ENCODE peak calls at places on chromosomes 5 and 9, in ten cellular contexts. A, S, I, D, E, K, G, U, T and R are unnamed samples.
A peak's percentile ranks its signal among the peaks of the same experiment; 100 is the strongest.

GRCh38 chr5:171676286-171676944 is 109.2 kb upstream of the SMIM23 start:
- DNase-seq in A (no peak), S (no peak), I (no peak), D (no peak), E (no peak), K (peak; percentile 17), G (no peak), U (no peak), T (no peak), R (peak; percentile 26)

GRCh38 chr5:148179234-148179824 is 11.0 kb downstream of the SPINK14 start:
- DNase-seq in A (no peak), S (peak; percentile 1), I (peak; percentile 66), D (no peak), E (no peak), K (no peak), G (no peak), U (no peak), T (no peak), R (no peak)

GRCh38 chr5:132086277-132086794 is 12.7 kb downstream of the CSF2 start:
- DNase-seq in A (peak; percentile 78), S (no peak), I (no peak), D (peak; percentile 42), E (peak; percentile 73), K (no peak), G (no peak), U (peak; percentile 5), T (no peak), R (no peak)

GRCh38 chr9:76459691-76460635 is 981 bp downstream of the GCNT1 start:
- DNase-seq in A (peak; percentile 17), S (no peak), I (peak; percentile 37), D (peak; percentile 62), E (no peak), K (peak; percentile 29), G (no peak), U (no peak), T (no peak), R (peak; percentile 60)

GRCh38 chr9:19085295-19085694 is 17.4 kb downstream of the HAUS6 start:
- DNase-seq in A (no peak), S (no peak), I (peak; percentile 67), D (no peak), E (no peak), K (no peak), G (no peak), U (no peak), T (no peak), R (no peak)

GRCh38 chr5:91478096-91478495 is 95.0 kb upstream of the ARRDC3 start:
- DNase-seq in A (no peak), S (no peak), I (no peak), D (no peak), E (no peak), K (no peak), G (no peak), U (no peak), T (no peak), R (no peak)

GRCh38 chr5:145178667-145179523 is 656.2 kb downstream of the PRELID2 start:
- DNase-seq in A (no peak), S (no peak), I (no peak), D (no peak), E (no peak), K (no peak), G (no peak), U (no peak), T (no peak), R (no peak)

GRCh38 chr5:154315756-154316155 is 125.2 kb downstream of the GALNT10 start:
- DNase-seq in A (no peak), S (no peak), I (no peak), D (no peak), E (no peak), K (no peak), G (no peak), U (no peak), T (no peak), R (no peak)

GRCh38 chr9:113274474-113275146 is 762 bp downstream of the CDC26 start:
- DNase-seq in A (peak; percentile 13), S (peak; percentile 56), I (peak; percentile 74), D (no peak), E (no peak), K (peak; percentile 23), G (no peak), U (no peak), T (no peak), R (no peak)

GRCh38 chr5:139678751-139679750 is 30.9 kb downstream of the CXXC5 start:
- DNase-seq in A (no peak), S (no peak), I (no peak), D (no peak), E (no peak), K (no peak), G (no peak), U (no peak), T (no peak), R (no peak)

GRCh38 chr5:171681061-171681460 is 104.6 kb upstream of the SMIM23 start:
- DNase-seq in A (no peak), S (no peak), I (no peak), D (no peak), E (no peak), K (no peak), G (no peak), U (no peak), T (no peak), R (no peak)

GRCh38 chr5:143934821-143935220 is 122.9 kb downstream of the HMHB1 start:
- DNase-seq in A (no peak), S (no peak), I (no peak), D (no peak), E (no peak), K (no peak), G (no peak), U (no peak), T (no peak), R (no peak)

GRCh38 chr5:143008809-143009521 is 238.8 kb downstream of the ARHGAP26 start:
- DNase-seq in A (peak; percentile 80), S (no peak), I (peak; percentile 92), D (no peak), E (no peak), K (peak; percentile 55), G (peak; percentile 55), U (no peak), T (peak; percentile 81), R (no peak)

GRCh38 chr9:137021979-137022619 is 5.9 kb downstream of the ABCA2 start:
- DNase-seq in A (no peak), S (no peak), I (peak; percentile 69), D (no peak), E (no peak), K (peak; percentile 93), G (no peak), U (no peak), T (peak; percentile 89), R (peak; percentile 78)

GRCh38 chr5:97107266-97107665 is 35.1 kb downstream of the LIX1 start:
- DNase-seq in A (no peak), S (no peak), I (no peak), D (no peak), E (no peak), K (no peak), G (no peak), U (no peak), T (no peak), R (no peak)

GRCh38 chr5:119063579-119064379 is 7.1 kb upstream of the DMXL1 start:
- DNase-seq in A (no peak), S (no peak), I (peak; percentile 38), D (no peak), E (no peak), K (no peak), G (no peak), U (no peak), T (no peak), R (no peak)

GRCh38 chr5:177479774-177480173 is 6.3 kb upstream of the DBN1 start:
- DNase-seq in A (no peak), S (no peak), I (no peak), D (peak; percentile 60), E (no peak), K (no peak), G (no peak), U (no peak), T (no peak), R (no peak)

GRCh38 chr5:67372887-67373286 is 176.3 kb upstream of the CD180 start:
- DNase-seq in A (no peak), S (no peak), I (no peak), D (no peak), E (no peak), K (no peak), G (no peak), U (no peak), T (no peak), R (no peak)

GRCh38 chr5:142011572-142012185 is 1.1 kb downstream of the GNPDA1 start:
- DNase-seq in A (no peak), S (no peak), I (no peak), D (no peak), E (no peak), K (no peak), G (no peak), U (no peak), T (no peak), R (no peak)

GRCh38 chr9:105399117-105399516 is 48.7 kb upstream of the FSD1L start:
- DNase-seq in A (no peak), S (no peak), I (no peak), D (no peak), E (no peak), K (no peak), G (no peak), U (no peak), T (no peak), R (no peak)

GRCh38 chr9:133505901-133506652 is 18.7 kb downstream of the MYMK start:
- DNase-seq in A (peak; percentile 59), S (no peak), I (no peak), D (peak; percentile 41), E (no peak), K (no peak), G (no peak), U (no peak), T (no peak), R (no peak)

GRCh38 chr5:96709152-96709821 is 47.1 kb downstream of the CAST start:
- DNase-seq in A (peak; percentile 51), S (no peak), I (no peak), D (no peak), E (no peak), K (no peak), G (no peak), U (no peak), T (no peak), R (no peak)

GRCh38 chr9:136946893-136947891 is 2.1 kb downstream of the C8G start:
- DNase-seq in A (no peak), S (no peak), I (no peak), D (no peak), E (no peak), K (no peak), G (no peak), U (no peak), T (no peak), R (no peak)

GRCh38 chr5:131634666-131634995 is 398 bp downstream of the RAPGEF6 start:
- DNase-seq in A (no peak), S (no peak), I (peak; percentile 78), D (no peak), E (peak; percentile 15), K (peak; percentile 51), G (peak; percentile 13), U (peak; percentile 61), T (peak; percentile 84), R (peak; percentile 82)

GRCh38 chr9:89465726-89466308 is 32.1 kb downstream of the SEMA4D start:
- DNase-seq in A (no peak), S (no peak), I (no peak), D (no peak), E (no peak), K (no peak), G (no peak), U (no peak), T (peak; percentile 50), R (no peak)

GRCh38 chr9:98590115-98590514 is 118.6 kb downstream of the GABBR2 start:
- DNase-seq in A (no peak), S (no peak), I (no peak), D (no peak), E (no peak), K (no peak), G (no peak), U (no peak), T (no peak), R (no peak)

GRCh38 chr9:114276908-114277821 is 45.7 kb upstream of the ORM1 start:
- DNase-seq in A (peak; percentile 97), S (no peak), I (no peak), D (peak; percentile 31), E (no peak), K (no peak), G (no peak), U (no peak), T (no peak), R (peak; percentile 20)

GRCh38 chr5:169411016-169411788 is 110.3 kb upstream of the SLIT3 start:
- DNase-seq in A (no peak), S (no peak), I (no peak), D (no peak), E (no peak), K (no peak), G (no peak), U (no peak), T (no peak), R (no peak)